ENCODE peak calls at places on chromosomes 11 and 22, in seven cellular contexts. H is MM.1S; C is SK-N-SH; D is mesendoderm; O is GM23248; X is CD8-positive, alpha-beta memory T cell; E is right lobe of liver. I is an unnamed sample.

GRCh38 chr22:41582694-41583093 is 6.9 kb downstream of the PMM1 start:
- DNase-seq in H (no peak), C (no peak), D (no peak), O (no peak), X (no peak), E (no peak), I (no peak)

GRCh38 chr11:65414776-65415498 is 7.7 kb upstream of the NEAT1 start:
- DNase-seq in H (no peak), C (no peak), D (no peak), O (peak; percentile 92), X (no peak), E (peak; percentile 30), I (no peak)

GRCh38 chr11:65417221-65417701 is 5.3 kb upstream of the NEAT1 start:
- DNase-seq in H (no peak), C (no peak), D (peak; percentile 56), O (peak; percentile 30), X (no peak), E (peak; percentile 68), I (peak; percentile 76)

GRCh38 chr22:48600681-48601080 is 1227.0 kb downstream of the BRD1 start:
- DNase-seq in H (no peak), C (no peak), D (no peak), O (no peak), X (no peak), E (no peak), I (peak; percentile 26)

GRCh38 chr11:132200303-132200936 is 830.0 kb downstream of the NTM start:
- DNase-seq in H (no peak), C (no peak), D (peak; percentile 6), O (no peak), X (no peak), E (no peak), I (no peak)

GRCh38 chr11:44944853-44945235 is 5.8 kb downstream of the TP53I11 start:
- DNase-seq in H (no peak), C (no peak), D (peak; percentile 56), O (no peak), X (no peak), E (no peak), I (peak; percentile 40)

GRCh38 chr11:5596611-5597201 is at the start of gene TRIM6:
- DNase-seq in H (no peak), C (no peak), D (peak; percentile 82), O (peak; percentile 66), X (no peak), E (peak; percentile 54), I (peak; percentile 41)

GRCh38 chr11:57307666-57308270 is 17.0 kb downstream of the TNKS1BP1 start:
- DNase-seq in H (no peak), C (no peak), D (no peak), O (no peak), X (no peak), E (no peak), I (no peak)

GRCh38 chr22:23984430-23984829 is 4.5 kb downstream of the GSTT2 start:
- DNase-seq in H (peak; percentile 22), C (peak; percentile 52), D (peak; percentile 63), O (peak; percentile 30), X (peak; percentile 51), E (no peak), I (no peak)

GRCh38 chr22:48366591-48366990 is 1461.1 kb downstream of the BRD1 start:
- DNase-seq in H (no peak), C (no peak), D (no peak), O (no peak), X (no peak), E (no peak), I (no peak)

GRCh38 chr11:43989162-43989961 is 46.9 kb downstream of the C11orf96 start:
- DNase-seq in H (no peak), C (peak; percentile 70), D (peak; percentile 80), O (no peak), X (no peak), E (peak; percentile 52), I (peak; percentile 92)

GRCh38 chr11:119863811-119864601 is 135.0 kb upstream of the NECTIN1 start:
- DNase-seq in H (no peak), C (peak; percentile 57), D (no peak), O (no peak), X (no peak), E (no peak), I (no peak)

GRCh38 chr22:25077964-25078363 is 121.7 kb upstream of the CRYBB3 start:
- DNase-seq in H (no peak), C (no peak), D (no peak), O (no peak), X (no peak), E (no peak), I (no peak)

GRCh38 chr11:32420937-32421532 is 14.3 kb downstream of the WT1 start:
- DNase-seq in H (peak; percentile 83), C (peak; percentile 16), D (peak; percentile 35), O (no peak), X (peak; percentile 32), E (no peak), I (no peak)

GRCh38 chr11:113363996-113364641 is 23.5 kb upstream of the ANKK1 start:
- DNase-seq in H (no peak), C (no peak), D (no peak), O (no peak), X (no peak), E (no peak), I (no peak)

GRCh38 chr11:111538407-111539114 is 2.0 kb upstream of the LAYN start:
- DNase-seq in H (peak; percentile 30), C (no peak), D (no peak), O (no peak), X (no peak), E (no peak), I (no peak)

GRCh38 chr11:114395776-114396175 is 4.5 kb downstream of the C11orf71 start:
- DNase-seq in H (peak; percentile 31), C (no peak), D (peak; percentile 85), O (peak; percentile 27), X (no peak), E (no peak), I (no peak)

GRCh38 chr11:30818721-30819120 is 232.6 kb upstream of the MPPED2 start:
- DNase-seq in H (no peak), C (no peak), D (peak; percentile 10), O (no peak), X (no peak), E (no peak), I (no peak)

GRCh38 chr11:73961321-73961720 is 10.5 kb downstream of the DNAJB13 start:
- DNase-seq in H (no peak), C (no peak), D (no peak), O (peak; percentile 72), X (no peak), E (no peak), I (no peak)

GRCh38 chr11:63622318-63622717 is 8.1 kb upstream of the PLAAT3 start:
- DNase-seq in H (no peak), C (no peak), D (peak; percentile 18), O (no peak), X (no peak), E (no peak), I (no peak)

GRCh38 chr11:107648247-107648646 is 57.3 kb downstream of the ELMOD1 start:
- DNase-seq in H (no peak), C (no peak), D (peak; percentile 40), O (no peak), X (no peak), E (no peak), I (no peak)

GRCh38 chr11:41379084-41379483 is 80.4 kb downstream of the LRRC4C start:
- DNase-seq in H (no peak), C (no peak), D (no peak), O (no peak), X (no peak), E (no peak), I (no peak)

GRCh38 chr22:39170825-39171622 is 18.5 kb upstream of the CBX7 start:
- DNase-seq in H (peak; percentile 76), C (peak; percentile 79), D (peak; percentile 84), O (peak; percentile 85), X (peak; percentile 79), E (peak; percentile 85), I (peak; percentile 93)

GRCh38 chr11:29173660-29174062 is 843.2 kb downstream of the KCNA4 start:
- DNase-seq in H (no peak), C (no peak), D (peak; percentile 66), O (peak; percentile 68), X (no peak), E (no peak), I (no peak)

GRCh38 chr11:209275-210121 is 2.0 kb downstream of the RIC8A start:
- DNase-seq in H (no peak), C (no peak), D (peak; percentile 29), O (peak; percentile 78), X (no peak), E (peak; percentile 44), I (no peak)

GRCh38 chr22:23763579-23764331 is 965 bp downstream of the C22orf15 start:
- DNase-seq in H (no peak), C (peak; percentile 25), D (peak; percentile 42), O (no peak), X (peak; percentile 42), E (no peak), I (peak; percentile 77)

GRCh38 chr11:20060180-20060579 is 100.1 kb downstream of the DBX1 start:
- DNase-seq in H (no peak), C (no peak), D (no peak), O (no peak), X (no peak), E (no peak), I (no peak)
- H3K27ac ChIP-seq in H (no peak overlapping the region), C (no peak overlapping the region), D (no peak overlapping the region), O (no peak overlapping the region), X (no peak overlapping the region), E (peak overlapping the region; percentile 65), I (no peak overlapping the region)

GRCh38 chr22:22397292-22397870 is 111.2 kb downstream of the ZNF280B start:
- DNase-seq in H (no peak), C (no peak), D (peak; percentile 34), O (peak; percentile 81), X (no peak), E (no peak), I (no peak)
- H3K27me3 ChIP-seq in H (no peaks in the 10 kb centered on the region), C (no peaks in the 10 kb centered on the region), D (no peaks in the 10 kb centered on the region), O (peaks cover 26% of the 10 kb centered on the region), X (no peaks in the 10 kb centered on the region), E (no peaks in the 10 kb centered on the region), I (no peaks in the 10 kb centered on the region)

GRCh38 chr22:28909375-28909774 is 26.0 kb downstream of the ZNRF3 start:
- DNase-seq in H (no peak), C (no peak), D (no peak), O (no peak), X (no peak), E (no peak), I (no peak)

GRCh38 chr22:28906312-28906711 is 22.9 kb downstream of the ZNRF3 start:
- DNase-seq in H (peak; percentile 16), C (no peak), D (no peak), O (no peak), X (no peak), E (no peak), I (no peak)

GRCh38 chr22:28904211-28904808 is 20.9 kb downstream of the ZNRF3 start:
- DNase-seq in H (no peak), C (no peak), D (peak; percentile 60), O (peak; percentile 20), X (no peak), E (no peak), I (no peak)

GRCh38 chr22:28905433-28905832 is 22.1 kb downstream of the ZNRF3 start:
- DNase-seq in H (no peak), C (no peak), D (no peak), O (no peak), X (no peak), E (no peak), I (no peak)

GRCh38 chr22:28907311-28908008 is 24.1 kb downstream of the ZNRF3 start:
- DNase-seq in H (no peak), C (no peak), D (no peak), O (no peak), X (no peak), E (no peak), I (no peak)
- H3K4me1 ChIP-seq in H (peaks cover 3% of the 10 kb centered on the region), C (peaks cover 5% of the 10 kb centered on the region), D (peaks cover 22% of the 10 kb centered on the region), O (peaks cover 16% of the 10 kb centered on the region), X (no peaks in the 10 kb centered on the region), E (peaks cover 4% of the 10 kb centered on the region), I (peaks cover 22% of the 10 kb centered on the region)

GRCh38 chr22:42994276-42994916 is 20.6 kb downstream of the PACSIN2 start:
- DNase-seq in H (no peak), C (no peak), D (no peak), O (no peak), X (no peak), E (no peak), I (no peak)
- H3K27ac ChIP-seq in H (no peak overlapping the region), C (peak overlapping the region; percentile 72), D (no peak overlapping the region), O (peak overlapping the region; percentile 93), X (no peak overlapping the region), E (peak overlapping the region; percentile 94), I (peak overlapping the region; percentile 26)